ENCODE peak calls at places on chromosomes 12 and 14, in five cellular contexts. F, X, T, Q and U are unnamed samples.

GRCh38 chr12:122473543-122474323 is 27.0 kb downstream of the ZCCHC8 start:
- DNase-seq in F (no peak), X (no peak), T (no peak), Q (no peak), U (no peak)

GRCh38 chr12:67647547-67648305 is 819 bp upstream of the DYRK2 start:
- DNase-seq in F (peak; percentile 61), X (peak; percentile 74), T (peak; percentile 21), Q (peak; percentile 80), U (no peak)

GRCh38 chr14:69232388-69232787 is 27.6 kb upstream of the GALNT16 start:
- DNase-seq in F (no peak), X (no peak), T (no peak), Q (no peak), U (no peak)

GRCh38 chr14:23086565-23086964 is 8.4 kb downstream of the ACIN1 start:
- DNase-seq in F (no peak), X (no peak), T (no peak), Q (no peak), U (no peak)

GRCh38 chr14:104694475-104694950 is 5.1 kb downstream of the INF2 start:
- DNase-seq in F (no peak), X (peak; percentile 94), T (no peak), Q (no peak), U (no peak)

GRCh38 chr14:25887251-25887908 is 710.5 kb downstream of the NOVA1 start:
- DNase-seq in F (no peak), X (peak; percentile 16), T (no peak), Q (no peak), U (no peak)

GRCh38 chr12:125610971-125611370 is 545.7 kb downstream of the AACS start:
- DNase-seq in F (no peak), X (no peak), T (no peak), Q (no peak), U (no peak)

GRCh38 chr14:98607341-98607910 is 664.6 kb downstream of the BCL11B start:
- DNase-seq in F (no peak), X (no peak), T (no peak), Q (no peak), U (no peak)

GRCh38 chr12:9810721-9811120 is 16.6 kb upstream of the KLRF1 start:
- DNase-seq in F (no peak), X (no peak), T (no peak), Q (no peak), U (no peak)

GRCh38 chr14:103284574-103285467 is 49.2 kb upstream of the EIF5 start:
- DNase-seq in F (no peak), X (no peak), T (no peak), Q (no peak), U (no peak)

GRCh38 chr14:91985521-91986255 is 38.2 kb upstream of the FBLN5 start:
- DNase-seq in F (no peak), X (no peak), T (no peak), Q (no peak), U (no peak)

GRCh38 chr14:104445086-104445485 is 134.5 kb upstream of the C14orf180 start:
- DNase-seq in F (no peak), X (no peak), T (no peak), Q (no peak), U (no peak)

GRCh38 chr12:4091001-4091789 is 182.4 kb upstream of the CCND2 start:
- DNase-seq in F (no peak), X (no peak), T (no peak), Q (no peak), U (no peak)

GRCh38 chr14:80644826-80645225 is 296.7 kb downstream of the CEP128 start:
- DNase-seq in F (no peak), X (no peak), T (no peak), Q (no peak), U (no peak)

GRCh38 chr12:76762556-76762955 is 1.4 kb upstream of the ZDHHC17 start:
- DNase-seq in F (no peak), X (no peak), T (no peak), Q (no peak), U (no peak)

GRCh38 chr14:50095895-50096294 is 20.5 kb downstream of the VCPKMT start:
- DNase-seq in F (no peak), X (no peak), T (no peak), Q (no peak), U (no peak)

GRCh38 chr12:75329918-75330826 is at the start of gene CAPS2:
- DNase-seq in F (peak; percentile 74), X (peak; percentile 91), T (peak; percentile 41), Q (peak; percentile 67), U (peak; percentile 48)

GRCh38 chr12:32821293-32822089 is 65.8 kb upstream of the YARS2 start:
- DNase-seq in F (peak; percentile 16), X (no peak), T (no peak), Q (no peak), U (no peak)

GRCh38 chr14:103984196-103984595 is 41.9 kb upstream of the RD3L start:
- DNase-seq in F (no peak), X (no peak), T (no peak), Q (no peak), U (no peak)

GRCh38 chr14:34646570-34647255 is 16.8 kb upstream of the SNX6 start:
- DNase-seq in F (no peak), X (no peak), T (no peak), Q (no peak), U (no peak)

GRCh38 chr14:60721331-60722162 is 2.6 kb downstream of the SIX4 start:
- DNase-seq in F (no peak), X (peak; percentile 23), T (peak; percentile 23), Q (no peak), U (peak; percentile 43)

GRCh38 chr14:63632932-63633514 is 8.6 kb downstream of the WDR89 start:
- DNase-seq in F (peak; percentile 21), X (no peak), T (no peak), Q (no peak), U (no peak)

GRCh38 chr14:72476657-72477499 is 417.0 kb downstream of the DPF3 start:
- DNase-seq in F (no peak), X (no peak), T (no peak), Q (peak; percentile 72), U (no peak)

GRCh38 chr14:63155511-63156189 is 48.6 kb upstream of the RHOJ start:
- DNase-seq in F (no peak), X (no peak), T (no peak), Q (no peak), U (no peak)

GRCh38 chr14:103539056-103539825 is 10.2 kb downstream of the TRMT61A start:
- DNase-seq in F (no peak), X (peak; percentile 70), T (no peak), Q (no peak), U (no peak)

GRCh38 chr12:11717533-11717961 is 68.1 kb downstream of the ETV6 start:
- DNase-seq in F (no peak), X (no peak), T (no peak), Q (no peak), U (no peak)

GRCh38 chr12:23600936-23601335 is 348.5 kb downstream of the SOX5 start:
- DNase-seq in F (no peak), X (no peak), T (no peak), Q (no peak), U (no peak)

GRCh38 chr14:53533384-53533975 is 380.4 kb upstream of the DDHD1 start:
- DNase-seq in F (no peak), X (no peak), T (no peak), Q (no peak), U (no peak)

GRCh38 chr12:105713901-105714300 is 383.4 kb downstream of the C12orf75 start:
- DNase-seq in F (no peak), X (no peak), T (no peak), Q (no peak), U (no peak)

GRCh38 chr14:96965885-96966595 is 168.9 kb downstream of the VRK1 start:
- DNase-seq in F (no peak), X (no peak), T (no peak), Q (no peak), U (no peak)

GRCh38 chr12:91965781-91966180 is 179.9 kb downstream of the BTG1 start:
- DNase-seq in F (no peak), X (no peak), T (no peak), Q (no peak), U (no peak)

GRCh38 chr12:79521576-79521975 is 169.2 kb downstream of the PAWR start:
- DNase-seq in F (no peak), X (no peak), T (no peak), Q (no peak), U (no peak)

GRCh38 chr14:90815817-90816662 is at the start of gene TTC7B:
- DNase-seq in F (peak; percentile 32), X (peak; percentile 61), T (peak; percentile 37), Q (no peak), U (peak; percentile 50)

GRCh38 chr12:47547077-47547476 is 158.8 kb downstream of the RPAP3 start:
- DNase-seq in F (peak; percentile 21), X (no peak), T (no peak), Q (peak; percentile 16), U (no peak)

GRCh38 chr12:67969134-67969782 is 20.0 kb upstream of the IFNG-AS1 start:
- DNase-seq in F (no peak), X (no peak), T (no peak), Q (no peak), U (no peak)

GRCh38 chr12:109329710-109330109 is 18.0 kb upstream of the MYO1H start:
- DNase-seq in F (no peak), X (no peak), T (no peak), Q (no peak), U (no peak)

GRCh38 chr12:116442304-116442703 is 116.9 kb upstream of the MAP1LC3B2 start:
- DNase-seq in F (no peak), X (no peak), T (no peak), Q (no peak), U (no peak)